ENCODE peak calls at places on chromosomes 13 and 19, in five cellular contexts. One of them, this sample, is unnamed.

GRCh38 chr13:79481685-79482052 is 714 bp downstream of the NDFIP2 start:
- DNase-seq in tibial nerve: no peak
- DNase-seq in heart right ventricle: no peak
- DNase-seq in choroid plexus epithelial cell: no peak
- DNase-seq in GM12865: peak
- DNase-seq in this sample: no peak

GRCh38 chr19:43634877-43635560 is 4.6 kb downstream of the CADM4 start:
- DNase-seq in choroid plexus epithelial cell: peak
- DNase-seq in tibial nerve: no peak
- DNase-seq in heart right ventricle: no peak
- DNase-seq in GM12865: no peak
- DNase-seq in this sample: peak

GRCh38 chr13:51814825-51815650 is 11.1 kb upstream of the DHRS12 start:
- DNase-seq in heart right ventricle: no peak
- DNase-seq in GM12865: peak
- DNase-seq in tibial nerve: peak
- DNase-seq in choroid plexus epithelial cell: peak
- DNase-seq in this sample: peak

GRCh38 chr13:113995051-113995601 is 21.2 kb upstream of the C13orf46 start:
- DNase-seq in heart right ventricle: peak
- DNase-seq in choroid plexus epithelial cell: no peak
- DNase-seq in GM12865: no peak
- DNase-seq in tibial nerve: no peak
- DNase-seq in this sample: no peak

GRCh38 chr19:7522923-7523667 is 671 bp downstream of the MCOLN1 start:
- DNase-seq in GM12865: no peak
- DNase-seq in heart right ventricle: no peak
- DNase-seq in tibial nerve: no peak
- DNase-seq in choroid plexus epithelial cell: no peak
- DNase-seq in this sample: peak

GRCh38 chr13:89966524-89966923 is 1381.0 kb upstream of the MIR17HG start:
- DNase-seq in tibial nerve: no peak
- DNase-seq in heart right ventricle: no peak
- DNase-seq in GM12865: no peak
- DNase-seq in choroid plexus epithelial cell: no peak
- DNase-seq in this sample: no peak

GRCh38 chr13:98285317-98285716 is 108.2 kb upstream of the RNF113B start:
- DNase-seq in heart right ventricle: no peak
- DNase-seq in GM12865: no peak
- DNase-seq in tibial nerve: no peak
- DNase-seq in choroid plexus epithelial cell: peak
- DNase-seq in this sample: no peak

GRCh38 chr19:35509018-35509652 is 4.3 kb downstream of the DMKN start:
- DNase-seq in heart right ventricle: no peak
- DNase-seq in GM12865: peak
- DNase-seq in tibial nerve: no peak
- DNase-seq in choroid plexus epithelial cell: peak
- DNase-seq in this sample: no peak

GRCh38 chr13:110266983-110267382 is 40.0 kb downstream of the COL4A1 start:
- DNase-seq in heart right ventricle: no peak
- DNase-seq in choroid plexus epithelial cell: no peak
- DNase-seq in tibial nerve: no peak
- DNase-seq in GM12865: no peak
- DNase-seq in this sample: no peak

GRCh38 chr19:14146789-14147216 is 10.4 kb upstream of the ASF1B start:
- DNase-seq in heart right ventricle: no peak
- DNase-seq in tibial nerve: no peak
- DNase-seq in GM12865: no peak
- DNase-seq in choroid plexus epithelial cell: peak
- DNase-seq in this sample: peak

GRCh38 chr19:39427707-39428106 is 8.0 kb downstream of the RPS16 start:
- DNase-seq in heart right ventricle: no peak
- DNase-seq in tibial nerve: no peak
- DNase-seq in GM12865: no peak
- DNase-seq in choroid plexus epithelial cell: no peak
- DNase-seq in this sample: no peak

GRCh38 chr19:38559428-38560401 is 58.0 kb downstream of the MAP4K1 start:
- DNase-seq in GM12865: peak
- DNase-seq in choroid plexus epithelial cell: peak
- DNase-seq in tibial nerve: no peak
- DNase-seq in heart right ventricle: no peak
- DNase-seq in this sample: no peak

GRCh38 chr19:56507446-56508281 is at the start of gene ZNF471:
- DNase-seq in tibial nerve: peak
- DNase-seq in choroid plexus epithelial cell: peak
- DNase-seq in GM12865: no peak
- DNase-seq in heart right ventricle: peak
- DNase-seq in this sample: peak
- H3K4me3 ChIP-seq in tibial nerve: peak
- H3K4me3 ChIP-seq in choroid plexus epithelial cell: peak
- H3K4me3 ChIP-seq in GM12865: no peak
- H3K4me3 ChIP-seq in heart right ventricle: peak
- H3K4me3 ChIP-seq in this sample: peak

GRCh38 chr19:48717059-48717395 is 2.5 kb downstream of the MAMSTR start:
- DNase-seq in choroid plexus epithelial cell: no peak
- DNase-seq in tibial nerve: no peak
- DNase-seq in GM12865: no peak
- DNase-seq in heart right ventricle: no peak
- DNase-seq in this sample: peak
- H3K4me3 ChIP-seq in choroid plexus epithelial cell: peak
- H3K4me3 ChIP-seq in tibial nerve: peak
- H3K4me3 ChIP-seq in GM12865: no peak
- H3K4me3 ChIP-seq in heart right ventricle: peak
- H3K4me3 ChIP-seq in this sample: peak

DNA sequence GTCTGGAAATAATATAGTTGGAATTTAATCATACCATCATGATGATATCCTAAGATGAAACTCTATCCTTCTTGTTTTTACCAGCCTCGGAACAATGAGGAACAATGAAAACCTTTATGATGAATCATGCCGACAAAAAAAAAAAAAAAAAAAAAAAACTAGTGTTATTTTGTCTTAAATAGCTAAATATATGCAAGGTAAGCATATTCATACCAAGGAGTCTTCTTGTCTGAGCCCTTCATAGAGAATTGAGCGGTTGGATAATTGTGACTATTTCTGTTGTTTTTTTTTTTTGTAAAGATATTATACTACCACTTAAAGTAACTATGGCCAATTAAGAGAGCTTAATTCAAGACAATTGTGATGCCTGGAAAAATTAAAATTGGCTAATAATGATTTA is 244.0 kb upstream of the PCDH9 start:
- DNase-seq in heart right ventricle: no peak
- DNase-seq in tibial nerve: no peak
- DNase-seq in GM12865: no peak
- DNase-seq in choroid plexus epithelial cell: no peak
- DNase-seq in this sample: no peak
- H3K4me3 ChIP-seq in heart right ventricle: no peak
- H3K4me3 ChIP-seq in tibial nerve: no peak
- H3K4me3 ChIP-seq in GM12865: no peak
- H3K4me3 ChIP-seq in choroid plexus epithelial cell: no peak
- H3K4me3 ChIP-seq in this sample: no peak

GRCh38 chr19:710767-711166 is 2.0 kb downstream of the PALM start:
- DNase-seq in heart right ventricle: no peak
- DNase-seq in tibial nerve: no peak
- DNase-seq in choroid plexus epithelial cell: no peak
- DNase-seq in GM12865: no peak
- DNase-seq in this sample: peak
- H3K4me3 ChIP-seq in heart right ventricle: peak
- H3K4me3 ChIP-seq in tibial nerve: no peak
- H3K4me3 ChIP-seq in choroid plexus epithelial cell: no peak
- H3K4me3 ChIP-seq in GM12865: no peak
- H3K4me3 ChIP-seq in this sample: peak

DNA sequence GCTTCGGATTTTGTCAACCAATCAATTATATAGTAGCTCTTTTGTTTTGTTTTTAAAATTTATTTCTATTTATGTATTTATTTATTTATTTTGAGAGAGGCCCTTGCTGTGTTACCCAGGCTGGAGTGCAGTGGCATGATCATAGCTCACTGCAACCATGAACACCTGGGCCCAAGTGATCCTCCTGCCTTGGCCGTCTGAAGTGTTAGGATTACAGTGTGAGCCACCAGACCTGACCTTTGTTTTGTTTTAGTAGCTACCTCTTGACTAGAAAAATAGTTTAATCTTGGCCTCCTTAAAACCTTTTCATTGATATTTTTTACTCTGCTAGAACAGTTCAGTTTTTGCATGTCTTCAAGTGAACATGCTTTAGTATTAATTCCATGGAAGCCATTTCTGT is 15.1 kb downstream of the GARRE1 start:
- DNase-seq in tibial nerve: no peak
- DNase-seq in choroid plexus epithelial cell: no peak
- DNase-seq in heart right ventricle: no peak
- DNase-seq in GM12865: peak
- DNase-seq in this sample: no peak
- H3K4me3 ChIP-seq in tibial nerve: no peak
- H3K4me3 ChIP-seq in choroid plexus epithelial cell: no peak
- H3K4me3 ChIP-seq in heart right ventricle: peak
- H3K4me3 ChIP-seq in GM12865: peak
- H3K4me3 ChIP-seq in this sample: no peak

GRCh38 chr19:57719424-57719823 is 8.0 kb downstream of the ZNF671 start:
- DNase-seq in choroid plexus epithelial cell: no peak
- DNase-seq in heart right ventricle: no peak
- DNase-seq in GM12865: no peak
- DNase-seq in tibial nerve: no peak
- DNase-seq in this sample: no peak

GRCh38 chr19:57720878-57721277 is 6.5 kb downstream of the ZNF671 start:
- DNase-seq in GM12865: no peak
- DNase-seq in choroid plexus epithelial cell: peak
- DNase-seq in heart right ventricle: no peak
- DNase-seq in tibial nerve: no peak
- DNase-seq in this sample: no peak

DNA sequence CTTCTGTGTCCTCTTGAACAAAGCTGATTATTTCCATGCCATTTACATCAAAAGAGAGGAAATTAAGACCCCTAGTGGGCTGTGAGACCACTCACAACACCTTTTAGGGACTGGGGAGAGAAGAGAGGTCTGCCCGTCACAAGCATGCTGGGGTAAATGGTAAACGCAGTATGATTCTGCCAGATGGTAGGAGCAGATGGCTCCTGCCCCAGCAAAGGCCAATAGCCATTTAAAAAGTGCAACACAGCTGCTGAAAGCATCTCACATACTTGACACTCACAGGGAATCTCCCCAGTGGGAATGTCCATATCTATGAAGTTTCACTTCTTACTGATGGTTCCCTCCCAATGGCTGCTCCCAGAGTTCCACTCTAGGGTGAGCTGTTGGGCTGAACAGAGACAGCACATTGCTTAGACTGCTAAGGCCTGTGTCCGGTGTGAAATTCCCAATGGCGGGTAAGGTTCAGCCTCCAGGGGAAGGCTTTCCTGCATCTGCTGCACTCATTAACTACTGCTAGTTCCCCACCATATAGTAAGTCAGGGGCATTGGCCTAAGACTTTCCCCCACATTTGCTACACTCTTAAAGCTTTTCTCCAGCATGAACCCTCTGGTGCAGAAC is 7.4 kb downstream of the ZNF671 start:
- DNase-seq in GM12865: no peak
- DNase-seq in tibial nerve: no peak
- DNase-seq in heart right ventricle: no peak
- DNase-seq in choroid plexus epithelial cell: no peak
- DNase-seq in this sample: no peak
- H3K4me3 ChIP-seq in GM12865: no peak
- H3K4me3 ChIP-seq in tibial nerve: no peak
- H3K4me3 ChIP-seq in heart right ventricle: no peak
- H3K4me3 ChIP-seq in choroid plexus epithelial cell: no peak
- H3K4me3 ChIP-seq in this sample: no peak